ENCODE peak calls at places on chromosomes 7 and 10, in four cellular contexts. A is cardiac muscle cell, Y is fibroblast of lung, C is mesenchymal stem cell. G is an unnamed sample.

GRCh38 chr10:60778978-60779668 is 845 bp downstream of the CDK1 start:
- DNase-seq in Y (peak; percentile 20), A (peak; percentile 38), C (peak; percentile 28), G (peak; percentile 56)

GRCh38 chr10:42939685-42940366 is 137.0 kb upstream of the RET start:
- DNase-seq in C (no peak), A (no peak), Y (no peak), G (no peak)

GRCh38 chr7:1419310-1419634 is 40.0 kb downstream of the MICALL2 start:
- DNase-seq in C (no peak), Y (no peak), A (no peak), G (no peak)

GRCh38 chr7:108413782-108414492 is 42.3 kb downstream of the NRCAM start:
- DNase-seq in C (peak; percentile 22), A (no peak), Y (peak; percentile 68), G (peak; percentile 57)

GRCh38 chr10:66564341-66564740 is 361.5 kb upstream of the LRRTM3 start:
- DNase-seq in C (no peak), Y (no peak), A (no peak), G (no peak)

GRCh38 chr7:12827219-12827821 is 139.9 kb downstream of the ARL4A start:
- DNase-seq in Y (peak; percentile 75), C (no peak), A (no peak), G (no peak)

GRCh38 chr10:50497758-50498157 is 126.0 kb downstream of the SGMS1 start:
- DNase-seq in A (no peak), C (peak; percentile 25), Y (peak; percentile 86), G (peak; percentile 70)

GRCh38 chr10:10854715-10855114 is 163.0 kb upstream of the CELF2 start:
- DNase-seq in Y (no peak), A (no peak), C (no peak), G (no peak)

GRCh38 chr7:32336726-32337125 is 153.5 kb downstream of the LSM5 start:
- DNase-seq in A (no peak), C (no peak), Y (no peak), G (peak; percentile 88)

GRCh38 chr7:116526897-116527296 is 2.1 kb downstream of the CAV1 start:
- DNase-seq in Y (no peak), A (no peak), C (peak; percentile 57), G (peak; percentile 56)

GRCh38 chr7:37336259-37336658 is 112.4 kb downstream of the ELMO1 start:
- DNase-seq in Y (no peak), A (no peak), C (no peak), G (no peak)

GRCh38 chr10:132939957-132940790 is 2.2 kb downstream of the CFAP46 start:
- DNase-seq in A (peak; percentile 65), Y (peak; percentile 42), C (peak; percentile 51), G (no peak)

GRCh38 chr10:4351723-4352565 is 474.1 kb upstream of the AKR1E2 start:
- DNase-seq in A (no peak), Y (peak; percentile 73), C (peak; percentile 86), G (no peak)

DNA sequence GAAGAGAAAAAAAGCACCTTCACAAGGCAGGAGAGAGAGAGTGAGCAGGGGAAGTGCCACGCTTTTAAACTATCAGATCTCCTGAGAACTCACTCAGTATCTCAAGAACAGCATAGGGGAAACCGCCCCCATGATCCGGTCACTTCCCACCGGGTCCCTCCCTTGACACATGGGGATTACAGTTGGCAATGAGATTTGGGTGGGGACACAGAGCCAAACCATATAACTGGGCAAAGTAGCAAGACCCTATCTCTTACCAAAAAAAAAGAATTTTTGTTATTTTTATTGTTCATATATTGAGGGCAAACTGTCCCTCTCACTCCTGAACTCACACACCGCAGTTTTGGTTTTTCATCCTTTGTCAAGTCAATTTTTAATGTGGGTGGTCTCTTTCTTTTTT is 18.2 kb upstream of the ZRANB1 start:
- DNase-seq in Y (no peak), A (no peak), C (no peak), G (no peak)
- H3K4me1 ChIP-seq in Y (no peaks in the 10 kb centered on the region), A (peaks cover 8% of the 10 kb centered on the region), C (peaks cover 3% of the 10 kb centered on the region), G (peaks cover 10% of the 10 kb centered on the region)

GRCh38 chr7:80921130-80921529 is 2.3 kb upstream of the SEMA3C start:
- DNase-seq in C (no peak), A (no peak), Y (peak; percentile 61), G (no peak)
- H3K4me1 ChIP-seq in C (peaks cover 1% of the 10 kb centered on the region), A (peaks cover 8% of the 10 kb centered on the region), Y (no peaks in the 10 kb centered on the region), G (peaks cover 41% of the 10 kb centered on the region)

GRCh38 chr10:13853854-13854253 is 267.1 kb downstream of the PRPF18 start:
- DNase-seq in C (peak; percentile 60), Y (peak; percentile 80), A (no peak), G (no peak)

GRCh38 chr10:13847201-13847631 is 260.5 kb downstream of the PRPF18 start:
- DNase-seq in A (no peak), Y (no peak), C (no peak), G (peak; percentile 30)

GRCh38 chr10:13848530-13849425 is 262.0 kb downstream of the PRPF18 start:
- DNase-seq in Y (no peak), C (no peak), A (no peak), G (no peak)

GRCh38 chr10:13852872-13853271 is 266.1 kb downstream of the PRPF18 start:
- DNase-seq in A (no peak), C (no peak), Y (no peak), G (no peak)

GRCh38 chr10:13851906-13852305 is 265.1 kb downstream of the PRPF18 start:
- DNase-seq in C (no peak), A (no peak), Y (peak; percentile 28), G (no peak)
- H3K4me1 ChIP-seq in C (peaks cover 4% of the 10 kb centered on the region), A (no peaks in the 10 kb centered on the region), Y (no peaks in the 10 kb centered on the region), G (peaks cover 7% of the 10 kb centered on the region)

DNA sequence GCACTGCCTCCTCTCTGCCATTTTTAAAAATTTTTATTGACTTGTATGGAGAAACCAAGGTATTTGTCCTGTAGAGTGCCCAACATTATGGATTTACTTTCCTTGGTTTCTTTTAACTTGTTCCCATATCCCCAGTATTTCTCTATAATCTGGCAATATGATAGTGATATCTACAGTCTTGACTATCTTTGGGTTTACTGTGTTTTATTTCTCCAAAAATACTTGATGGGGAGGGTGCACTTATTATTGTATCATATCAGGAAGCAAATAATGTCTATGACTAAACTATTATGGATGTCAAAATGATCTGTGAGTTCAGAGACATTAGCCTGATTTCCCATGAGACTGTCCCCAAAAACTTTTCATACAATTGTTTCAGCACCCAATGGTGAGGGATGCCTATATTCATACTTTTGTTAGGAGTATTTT is 6.6 kb downstream of the TFPI2 start:
- DNase-seq in Y (no peak), A (no peak), C (no peak), G (no peak)
- H3K4me1 ChIP-seq in Y (no peaks in the 10 kb centered on the region), A (no peaks in the 10 kb centered on the region), C (no peaks in the 10 kb centered on the region), G (peaks cover 4% of the 10 kb centered on the region)

DNA sequence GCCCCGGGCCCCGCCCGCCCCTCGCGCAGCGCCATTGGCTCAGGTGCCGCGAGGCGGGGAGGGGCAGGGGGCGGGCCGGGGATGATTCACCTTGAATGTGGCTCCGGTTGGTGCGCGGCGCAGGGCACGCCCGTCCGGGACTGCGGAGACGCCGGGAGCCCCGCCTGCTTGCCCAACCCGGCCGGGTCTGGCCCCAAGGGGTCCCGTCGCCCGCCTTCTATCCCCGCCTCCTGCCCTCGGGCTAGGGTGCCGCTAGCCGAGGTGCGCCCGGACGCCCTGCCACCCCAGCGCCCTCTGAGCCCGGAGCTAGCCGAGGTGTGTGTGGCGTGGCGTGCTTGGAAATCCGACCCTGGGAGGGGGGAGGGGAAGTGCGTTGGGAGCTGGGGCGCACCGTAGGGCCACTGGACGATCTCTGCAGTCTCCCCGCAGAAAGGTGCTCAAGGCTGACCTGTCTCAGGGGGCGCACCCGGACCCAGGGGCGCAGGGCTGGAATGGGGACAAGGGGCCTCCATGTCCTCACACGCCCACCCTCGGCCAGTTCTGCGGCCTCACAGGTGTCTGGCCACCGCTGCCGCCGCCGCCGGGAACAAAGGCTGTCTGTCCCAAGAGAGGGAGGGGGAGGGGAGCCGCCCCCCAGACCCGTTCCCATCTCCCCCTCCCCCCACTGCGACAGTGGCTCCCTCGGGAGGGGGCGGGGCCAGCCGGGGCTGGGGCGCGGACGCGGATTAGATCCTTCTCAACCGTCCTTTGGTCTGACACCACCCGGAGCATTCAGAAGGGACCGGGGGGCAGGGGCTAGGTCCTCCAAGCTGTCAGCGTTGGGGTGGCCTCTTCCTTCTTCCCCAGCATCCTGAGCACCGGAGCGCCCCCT is 169.0 kb downstream of the NRF1 start:
- DNase-seq in A (peak; percentile 47), Y (no peak), C (no peak), G (peak; percentile 72)
- H3K4me1 ChIP-seq in A (peaks cover 4% of the 10 kb centered on the region), Y (no peaks in the 10 kb centered on the region), C (peaks cover 41% of the 10 kb centered on the region), G (peaks cover 4% of the 10 kb centered on the region)

DNA sequence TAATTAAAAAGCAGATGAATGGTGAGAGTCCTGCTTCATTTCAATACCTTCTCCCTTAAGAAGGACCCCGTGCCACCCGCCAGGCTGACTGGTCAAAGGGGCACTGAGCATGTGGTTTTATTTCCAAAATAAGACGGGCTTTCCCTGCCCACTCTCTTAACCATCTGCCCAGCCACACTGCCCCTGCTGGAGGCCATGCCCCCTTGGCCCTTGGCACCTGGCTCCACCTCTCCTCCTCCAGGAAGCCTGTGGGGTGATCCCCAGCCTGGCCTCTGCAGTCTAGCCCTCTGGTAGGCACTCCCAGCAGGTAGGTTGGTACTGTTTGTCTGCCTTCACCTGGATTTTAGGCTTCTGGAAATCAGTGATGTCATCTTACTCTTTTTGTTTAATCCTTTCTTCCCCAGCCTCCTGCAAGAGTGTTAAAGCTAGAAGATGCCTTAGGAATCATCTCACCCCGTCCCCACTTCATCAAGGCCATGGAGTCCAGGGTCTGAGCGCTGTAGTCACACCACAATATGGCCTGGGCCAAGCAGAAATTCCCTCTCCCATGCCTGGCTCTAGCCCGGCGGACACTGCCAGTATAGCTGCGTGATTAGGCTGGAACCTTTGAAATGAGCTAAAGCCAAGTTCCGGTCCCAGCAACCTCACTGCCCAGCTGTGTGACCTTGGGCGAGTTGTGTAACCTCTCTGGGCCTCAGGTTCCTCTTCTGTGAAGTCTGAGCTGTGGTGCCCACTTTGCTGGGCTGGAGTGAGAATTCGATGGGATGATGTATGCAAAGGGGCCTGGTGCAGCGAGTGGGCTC is 118.2 kb downstream of the ZMIZ1 start:
- DNase-seq in A (no peak), C (no peak), Y (no peak), G (no peak)
- H3K4me1 ChIP-seq in A (peaks cover 72% of the 10 kb centered on the region), C (peaks cover 82% of the 10 kb centered on the region), Y (peaks cover 58% of the 10 kb centered on the region), G (peaks cover 14% of the 10 kb centered on the region)

GRCh38 chr7:151690597-151690996 is 170.9 kb upstream of the RHEB start:
- DNase-seq in C (peak; percentile 75), Y (peak; percentile 73), A (no peak), G (no peak)
- H3K4me1 ChIP-seq in C (peaks cover 34% of the 10 kb centered on the region), Y (peaks cover 16% of the 10 kb centered on the region), A (peaks cover 69% of the 10 kb centered on the region), G (peaks cover 38% of the 10 kb centered on the region)

G was measured in foreskin keratinocyte.